ENCODE peak calls at places on chromosomes 16 and 17, in seven cellular contexts. Q, Z, J, L, P, F and Y are unnamed samples.

GRCh38 chr16:27595993-27596392 is 46.0 kb downstream of the KATNIP start:
- DNase-seq in Q (peak), Z (no peak), J (no peak), L (no peak), P (no peak), F (peak), Y (no peak)

GRCh38 chr17:80615311-80615710 is 70.7 kb downstream of the RPTOR start:
- DNase-seq in Q (no peak), Z (no peak), J (no peak), L (no peak), P (no peak), F (no peak), Y (no peak)

GRCh38 chr17:17741346-17742023 is 60.2 kb downstream of the RAI1 start:
- DNase-seq in Q (peak), Z (no peak), J (no peak), L (no peak), P (peak), F (peak), Y (no peak)

GRCh38 chr16:22270525-22270924 is 26.7 kb upstream of the POLR3E start:
- DNase-seq in Q (no peak), Z (no peak), J (no peak), L (no peak), P (peak), F (no peak), Y (no peak)

GRCh38 chr16:10738231-10739077 is 5.2 kb upstream of the NUBP1 start:
- DNase-seq in Q (peak), Z (peak), J (no peak), L (peak), P (peak), F (peak), Y (peak)

GRCh38 chr17:6521636-6522035 is 34.7 kb downstream of the PITPNM3 start:
- DNase-seq in Q (no peak), Z (no peak), J (no peak), L (no peak), P (no peak), F (no peak), Y (no peak)

GRCh38 chr17:46764709-46765401 is 53.6 kb downstream of the WNT3 start:
- DNase-seq in Q (peak), Z (peak), J (no peak), L (no peak), P (peak), F (peak), Y (no peak)

GRCh38 chr17:64599187-64599676 is 62.9 kb downstream of the SMURF2 start:
- DNase-seq in Q (no peak), Z (no peak), J (no peak), L (no peak), P (no peak), F (no peak), Y (no peak)

GRCh38 chr16:30185141-30185682 is 1.8 kb downstream of the CORO1A start:
- DNase-seq in Q (no peak), Z (peak), J (no peak), L (peak), P (no peak), F (no peak), Y (no peak)

GRCh38 chr17:11182430-11182829 is 58.6 kb upstream of the SHISA6 start:
- DNase-seq in Q (no peak), Z (no peak), J (no peak), L (no peak), P (no peak), F (no peak), Y (no peak)

GRCh38 chr17:76584427-76585047 is 1.1 kb downstream of the ST6GALNAC2 start:
- DNase-seq in Q (no peak), Z (no peak), J (no peak), L (no peak), P (no peak), F (no peak), Y (no peak)

GRCh38 chr17:76586741-76587487 is 1.3 kb upstream of the ST6GALNAC2 start:
- DNase-seq in Q (no peak), Z (no peak), J (no peak), L (no peak), P (no peak), F (no peak), Y (no peak)

GRCh38 chr17:76585048-76585648 is 512 bp downstream of the ST6GALNAC2 start:
- DNase-seq in Q (no peak), Z (no peak), J (no peak), L (no peak), P (no peak), F (no peak), Y (peak)

GRCh38 chr17:76588182-76588581 is 2.5 kb upstream of the ST6GALNAC2 start:
- DNase-seq in Q (no peak), Z (no peak), J (no peak), L (peak), P (no peak), F (no peak), Y (no peak)

GRCh38 chr17:76585649-76586593 is at the start of gene ST6GALNAC2:
- DNase-seq in Q (peak), Z (peak), J (peak), L (peak), P (peak), F (peak), Y (peak)
- TF ChIP-seq CTCF in Q (peak), Z (peak), J (no peak), L (peak), P (peak), F (peak), Y (no peak)

GRCh38 chr16:58031016-58031800 is 5.7 kb downstream of the MMP15 start:
- DNase-seq in Q (no peak), Z (no peak), J (no peak), L (no peak), P (no peak), F (no peak), Y (peak)
- TF ChIP-seq CTCF in Q (no peak), Z (no peak), J (no peak), L (no peak), P (no peak), F (no peak), Y (no peak)

DNA sequence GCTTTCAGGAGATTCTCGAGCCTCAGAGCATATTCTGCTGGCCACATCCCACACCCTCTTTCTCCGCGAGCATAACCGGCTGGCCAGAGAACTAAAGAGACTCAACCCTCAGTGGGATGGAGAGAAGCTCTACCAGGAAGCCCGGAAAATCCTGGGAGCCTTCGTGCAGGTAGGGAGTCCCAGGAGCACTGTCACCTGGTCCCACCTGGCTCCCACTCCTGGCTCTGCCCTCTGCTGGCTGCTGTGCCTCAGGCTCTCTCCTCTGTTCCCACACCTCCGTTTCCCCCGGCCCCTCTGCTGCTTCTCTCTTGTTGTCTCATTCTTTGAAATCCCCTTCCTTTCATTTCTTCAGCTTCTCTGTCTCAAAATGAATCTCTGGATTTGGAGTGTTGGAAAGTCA is 16.4 kb downstream of the LPO start:
- DNase-seq in Q (no peak), Z (no peak), J (no peak), L (no peak), P (no peak), F (no peak), Y (peak)
- TF ChIP-seq CTCF in Q (no peak), Z (no peak), J (peak), L (no peak), P (no peak), F (no peak), Y (no peak)

GRCh38 chr17:44623070-44623725 is 33.1 kb upstream of the MEIOC start:
- DNase-seq in Q (no peak), Z (no peak), J (no peak), L (no peak), P (peak), F (no peak), Y (no peak)
- TF ChIP-seq CTCF in Q (no peak), Z (no peak), J (no peak), L (no peak), P (no peak), F (peak), Y (no peak)

GRCh38 chr17:74349120-74349519 is 12.5 kb downstream of the BTBD17 start:
- DNase-seq in Q (no peak), Z (no peak), J (no peak), L (no peak), P (no peak), F (no peak), Y (no peak)

GRCh38 chr17:74353446-74354060 is 8.1 kb downstream of the BTBD17 start:
- DNase-seq in Q (no peak), Z (no peak), J (no peak), L (no peak), P (no peak), F (no peak), Y (no peak)

GRCh38 chr17:74354123-74354522 is 7.5 kb downstream of the BTBD17 start:
- DNase-seq in Q (no peak), Z (no peak), J (peak), L (no peak), P (no peak), F (no peak), Y (peak)

GRCh38 chr17:74350486-74350885 is 11.2 kb downstream of the BTBD17 start:
- DNase-seq in Q (no peak), Z (no peak), J (no peak), L (no peak), P (no peak), F (no peak), Y (no peak)

DNA sequence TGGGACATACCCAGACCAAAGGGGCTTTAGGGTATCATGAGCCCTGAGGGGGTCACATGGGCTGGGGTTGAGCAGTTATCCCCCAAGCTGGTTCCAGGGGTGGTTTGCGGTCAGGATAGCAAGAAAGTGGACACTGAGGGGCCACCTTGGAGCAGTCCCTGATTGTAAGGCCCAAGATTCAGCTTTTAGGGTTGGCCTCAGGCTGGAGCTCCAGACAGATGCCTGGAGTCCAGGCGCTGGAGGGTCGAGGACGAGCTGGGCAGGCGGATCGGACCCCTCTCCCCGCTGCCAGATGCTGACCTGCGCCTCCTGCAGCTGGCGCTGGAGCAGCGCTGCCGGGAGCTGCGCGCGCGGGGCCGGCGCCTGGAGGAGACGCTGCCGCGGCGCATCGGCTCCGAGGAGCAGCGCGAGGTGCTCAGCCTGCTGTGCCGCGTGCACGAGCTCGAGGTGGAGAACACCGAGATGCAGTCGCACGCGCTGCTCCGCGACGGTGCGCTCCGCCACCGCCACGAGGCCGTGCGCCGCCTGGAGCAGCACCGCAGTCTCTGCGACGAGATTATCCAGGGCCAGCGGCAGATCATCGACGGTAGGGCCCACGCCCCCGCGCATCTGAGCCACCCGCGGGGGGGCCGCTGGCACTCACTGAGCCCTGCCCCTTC is 10.0 kb downstream of the BTBD17 start:
- DNase-seq in Q (no peak), Z (no peak), J (no peak), L (no peak), P (no peak), F (no peak), Y (no peak)
- TF ChIP-seq CTCF in Q (no peak), Z (no peak), J (peak), L (no peak), P (no peak), F (no peak), Y (no peak)

GRCh38 chr17:44409309-44410028 is 20.0 kb upstream of the ITGA2B start:
- DNase-seq in Q (no peak), Z (no peak), J (no peak), L (no peak), P (no peak), F (no peak), Y (no peak)
- TF ChIP-seq CTCF in Q (peak), Z (no peak), J (peak), L (no peak), P (no peak), F (no peak), Y (no peak)

DNA sequence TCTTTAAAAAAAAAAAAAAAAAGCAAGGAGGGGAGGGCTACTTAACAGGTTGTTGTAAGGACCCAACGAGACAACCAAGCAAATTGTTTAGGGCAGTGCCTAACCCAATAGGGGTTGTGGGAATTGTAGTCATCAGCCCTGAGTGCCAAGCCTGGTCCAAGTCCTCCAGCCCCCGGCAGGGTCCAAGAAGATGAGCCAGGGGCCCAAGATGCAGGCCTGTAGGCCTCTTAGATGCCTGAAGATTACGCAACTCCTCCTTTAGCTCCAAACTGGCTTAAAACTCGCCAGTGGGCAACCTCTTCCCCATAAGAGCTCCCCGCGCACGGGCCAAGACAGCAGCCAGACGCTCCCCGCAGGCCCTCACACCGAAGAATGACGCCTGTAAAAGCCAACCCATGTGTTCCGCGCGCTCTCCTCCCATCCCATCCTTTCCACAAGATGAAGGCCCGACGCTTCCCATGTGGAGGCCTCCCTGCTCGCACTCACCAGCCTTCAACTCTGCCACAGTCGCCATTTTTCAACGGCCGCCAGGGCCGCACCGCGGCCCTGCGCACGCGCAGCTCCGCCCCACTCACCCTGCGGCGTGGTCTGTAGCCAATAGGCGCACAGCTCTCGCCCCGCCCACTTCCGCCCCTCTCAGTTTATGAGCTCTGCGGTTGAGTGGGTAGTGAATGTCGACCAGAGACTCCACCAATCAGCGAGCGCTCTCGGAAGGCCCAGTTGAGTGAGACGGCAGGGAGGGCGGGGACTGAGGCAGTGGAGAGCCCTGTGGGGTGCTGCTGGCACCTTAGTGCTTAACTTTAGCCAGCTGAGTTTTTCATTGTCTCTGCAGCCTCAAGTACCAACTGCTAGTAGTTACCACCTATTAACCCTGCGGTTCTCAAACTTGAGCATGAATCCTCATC is at the start of gene CEP20:
- DNase-seq in Q (peak), Z (peak), J (peak), L (peak), P (peak), F (peak), Y (peak)
- TF ChIP-seq CTCF in Q (no peak), Z (no peak), J (no peak), L (peak), P (no peak), F (no peak), Y (no peak)

DNA sequence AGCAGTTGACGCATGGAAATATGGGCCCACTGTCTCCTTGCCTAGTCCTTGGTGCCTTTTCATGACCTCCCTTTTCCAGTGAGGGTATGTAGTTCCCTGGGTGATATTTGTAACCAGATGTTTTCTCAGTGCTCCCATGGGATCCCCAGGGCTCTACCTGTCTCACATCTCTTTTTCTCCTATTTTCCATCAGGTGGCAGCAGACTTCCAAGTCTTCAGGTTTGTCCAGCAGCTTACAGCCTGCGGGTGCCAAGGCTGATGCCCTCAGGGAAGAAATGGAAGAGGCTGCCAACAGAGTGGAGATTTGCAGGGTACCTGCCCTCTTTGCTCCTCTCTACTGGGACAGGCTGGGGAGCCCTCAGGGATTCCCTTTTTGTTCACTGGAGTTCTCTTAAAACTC is 89.1 kb downstream of the ELAC2 start:
- DNase-seq in Q (no peak), Z (no peak), J (no peak), L (no peak), P (peak), F (no peak), Y (no peak)
- TF ChIP-seq CTCF in Q (no peak), Z (no peak), J (peak), L (no peak), P (peak), F (peak), Y (no peak)